ENCODE peak calls at places on chromosomes 1 and 21, in five cellular contexts. C is uterus, M is ovary, B is A549, R is K562. Q is an unnamed sample.

GRCh38 chr21:39164523-39164922 is 18.7 kb downstream of the PSMG1 start:
- DNase-seq in C (no peak), M (no peak), B (no peak), R (no peak), Q (no peak)

GRCh38 chr1:53257454-53258081 is 19.2 kb upstream of the MAGOH start:
- DNase-seq in C (no peak), M (no peak), B (no peak), R (no peak), Q (no peak)

GRCh38 chr1:178768423-178768822 is 43.4 kb downstream of the RALGPS2 start:
- DNase-seq in C (no peak), M (no peak), B (no peak), R (peak), Q (no peak)

GRCh38 chr1:46691997-46692790 is 20.5 kb downstream of the TEX38 start:
- DNase-seq in C (no peak), M (peak), B (no peak), R (no peak), Q (no peak)

GRCh38 chr1:208158640-208159541 is 85.3 kb downstream of the PLXNA2 start:
- DNase-seq in C (no peak), M (no peak), B (no peak), R (no peak), Q (no peak)

GRCh38 chr1:38283736-38284470 is 237.3 kb upstream of the POU3F1 start:
- DNase-seq in C (no peak), M (no peak), B (no peak), R (no peak), Q (no peak)

GRCh38 chr1:30562559-30562958 is 160.8 kb downstream of the MATN1 start:
- DNase-seq in C (no peak), M (no peak), B (no peak), R (no peak), Q (no peak)

GRCh38 chr1:7558481-7558880 is 212.6 kb upstream of the VAMP3 start:
- DNase-seq in C (no peak), M (no peak), B (no peak), R (no peak), Q (no peak)

GRCh38 chr1:44407430-44408180 is 2.5 kb downstream of the RNF220 start:
- DNase-seq in C (no peak), M (no peak), B (no peak), R (no peak), Q (no peak)

GRCh38 chr1:169062152-169062551 is 44.3 kb upstream of the ATP1B1 start:
- DNase-seq in C (no peak), M (no peak), B (no peak), R (no peak), Q (no peak)

GRCh38 chr1:181789395-181789794 is 272.1 kb downstream of the ZNF648 start:
- DNase-seq in C (no peak), M (no peak), B (no peak), R (no peak), Q (no peak)

GRCh38 chr21:43727571-43728466 is 8.9 kb downstream of the PDXK start:
- DNase-seq in C (peak), M (peak), B (peak), R (peak), Q (peak)

GRCh38 chr1:232880354-232880753 is 70.1 kb upstream of the NTPCR start:
- DNase-seq in C (no peak), M (no peak), B (peak), R (peak), Q (no peak)

GRCh38 chr1:41475859-41476567 is 8.5 kb downstream of the EDN2 start:
- DNase-seq in C (no peak), M (no peak), B (no peak), R (no peak), Q (peak)

GRCh38 chr1:41700986-41701535 is 216.6 kb upstream of the EDN2 start:
- DNase-seq in C (no peak), M (no peak), B (no peak), R (no peak), Q (no peak)

GRCh38 chr21:34996304-34997081 is 52.6 kb downstream of the RUNX1 start:
- DNase-seq in C (peak), M (no peak), B (no peak), R (peak), Q (peak)

GRCh38 chr1:105556266-105556665 is 1500.2 kb upstream of the PRMT6 start:
- DNase-seq in C (no peak), M (no peak), B (no peak), R (no peak), Q (no peak)

GRCh38 chr1:165958306-165958705 is 130.9 kb downstream of the UCK2 start:
- DNase-seq in C (no peak), M (no peak), B (no peak), R (no peak), Q (no peak)

GRCh38 chr1:167670563-167670962 is 40.5 kb downstream of the RCSD1 start:
- DNase-seq in C (no peak), M (no peak), B (no peak), R (peak), Q (no peak)

GRCh38 chr1:35449334-35450008 is 107.7 kb downstream of the KIAA0319L start:
- DNase-seq in C (no peak), M (no peak), B (no peak), R (no peak), Q (no peak)

GRCh38 chr1:3091334-3091733 is 22.3 kb downstream of the PRDM16 start:
- DNase-seq in C (no peak), M (no peak), B (no peak), R (no peak), Q (no peak)

GRCh38 chr1:53272349-53272748 is 34.0 kb upstream of the MAGOH start:
- DNase-seq in C (no peak), M (no peak), B (no peak), R (no peak), Q (no peak)

GRCh38 chr1:203039609-203040517 is 13.6 kb downstream of the PPFIA4 start:
- DNase-seq in C (no peak), M (no peak), B (no peak), R (peak), Q (no peak)

GRCh38 chr1:245264226-245264625 is 109.4 kb downstream of the KIF26B start:
- DNase-seq in C (no peak), M (no peak), B (no peak), R (no peak), Q (no peak)

GRCh38 chr1:184509105-184509504 is 122.3 kb downstream of the C1orf21 start:
- DNase-seq in C (no peak), M (no peak), B (no peak), R (no peak), Q (no peak)

GRCh38 chr1:227803933-227804332 is 11.5 kb upstream of the PRSS38 start:
- DNase-seq in C (no peak), M (no peak), B (no peak), R (no peak), Q (no peak)

GRCh38 chr1:1004420-1004779 is 4.5 kb upstream of the HES4 start:
- DNase-seq in C (no peak), M (no peak), B (no peak), R (no peak), Q (peak)

GRCh38 chr1:23478896-23479790 is 4.8 kb downstream of the ASAP3 start:
- DNase-seq in C (peak), M (peak), B (no peak), R (peak), Q (peak)

GRCh38 chr1:169487153-169487552 is 1.4 kb upstream of the SLC19A2 start:
- DNase-seq in C (no peak), M (no peak), B (no peak), R (no peak), Q (no peak)

GRCh38 chr1:111605553-111605952 is 14.0 kb upstream of the RAP1A start:
- DNase-seq in C (no peak), M (no peak), B (no peak), R (no peak), Q (no peak)

GRCh38 chr1:165854101-165854845 is 26.9 kb downstream of the UCK2 start:
- DNase-seq in C (no peak), M (no peak), B (peak), R (no peak), Q (peak)

GRCh38 chr1:204730826-204731459 is 45.4 kb upstream of the LRRN2 start:
- DNase-seq in C (no peak), M (no peak), B (no peak), R (no peak), Q (no peak)

GRCh38 chr1:199272690-199273089 is 633.9 kb downstream of the PTPRC start:
- DNase-seq in C (no peak), M (no peak), B (peak), R (no peak), Q (peak)

GRCh38 chr1:45001011-45001481 is 10.1 kb downstream of the HECTD3 start:
- DNase-seq in C (no peak), M (no peak), B (no peak), R (no peak), Q (no peak)

GRCh38 chr1:177847843-177848242 is 122.0 kb downstream of the SEC16B start:
- DNase-seq in C (no peak), M (no peak), B (no peak), R (no peak), Q (no peak)

GRCh38 chr1:15965228-15965767 is 10.6 kb downstream of the ZBTB17 start:
- DNase-seq in C (no peak), M (no peak), B (no peak), R (peak), Q (no peak)

GRCh38 chr1:15968172-15968571 is 7.7 kb downstream of the ZBTB17 start:
- DNase-seq in C (no peak), M (no peak), B (no peak), R (no peak), Q (no peak)

GRCh38 chr1:15963968-15964648 is 11.8 kb downstream of the ZBTB17 start:
- DNase-seq in C (no peak), M (no peak), B (no peak), R (no peak), Q (no peak)

GRCh38 chr1:15966956-15967344 is 9.0 kb downstream of the ZBTB17 start:
- DNase-seq in C (no peak), M (no peak), B (no peak), R (no peak), Q (no peak)

GRCh38 chr1:15966081-15966955 is 9.6 kb downstream of the ZBTB17 start:
- DNase-seq in C (no peak), M (no peak), B (no peak), R (no peak), Q (no peak)
- H3K27ac ChIP-seq in C (peak), M (no peak), B (no peak), R (no peak), Q (peak)

GRCh38 chr1:31955917-31956736 is 18.0 kb upstream of the PTP4A2 start:
- DNase-seq in C (peak), M (peak), B (peak), R (peak), Q (peak)
- TF ChIP-seq POLR2A in C (peak), M (no peak), B (no peak), R (peak), Q (peak)

GRCh38 chr1:236657398-236657797 is 28.9 kb upstream of the ACTN2 start:
- DNase-seq in C (no peak), M (no peak), B (no peak), R (no peak), Q (no peak)
- H3K4me3 ChIP-seq in C (no peak), M (no peak), B (no peak), R (no peak), Q (no peak)

GRCh38 chr1:201773764-201774163 is 55.2 kb upstream of the IPO9 start:
- DNase-seq in C (no peak), M (no peak), B (no peak), R (no peak), Q (no peak)
- H3K27ac ChIP-seq in C (no peak), M (no peak), B (no peak), R (no peak), Q (peak)

GRCh38 chr1:27366411-27367159 is at the start of gene MAP3K6:
- DNase-seq in C (peak), M (peak), B (peak), R (peak), Q (peak)
- TF ChIP-seq POLR2A in C (peak), M (peak), B (peak), R (peak), Q (peak)

GRCh38 chr21:42298237-42298636 is 17.0 kb downstream of the TFF3 start:
- DNase-seq in C (no peak), M (no peak), B (no peak), R (no peak), Q (no peak)

GRCh38 chr21:42297372-42297771 is 17.8 kb downstream of the TFF3 start:
- DNase-seq in C (no peak), M (no peak), B (no peak), R (no peak), Q (no peak)

GRCh38 chr21:42299324-42300044 is 15.7 kb downstream of the TFF3 start:
- DNase-seq in C (no peak), M (no peak), B (no peak), R (no peak), Q (peak)

GRCh38 chr21:42300045-42300583 is 15.1 kb downstream of the TFF3 start:
- DNase-seq in C (no peak), M (no peak), B (no peak), R (no peak), Q (no peak)

DNA sequence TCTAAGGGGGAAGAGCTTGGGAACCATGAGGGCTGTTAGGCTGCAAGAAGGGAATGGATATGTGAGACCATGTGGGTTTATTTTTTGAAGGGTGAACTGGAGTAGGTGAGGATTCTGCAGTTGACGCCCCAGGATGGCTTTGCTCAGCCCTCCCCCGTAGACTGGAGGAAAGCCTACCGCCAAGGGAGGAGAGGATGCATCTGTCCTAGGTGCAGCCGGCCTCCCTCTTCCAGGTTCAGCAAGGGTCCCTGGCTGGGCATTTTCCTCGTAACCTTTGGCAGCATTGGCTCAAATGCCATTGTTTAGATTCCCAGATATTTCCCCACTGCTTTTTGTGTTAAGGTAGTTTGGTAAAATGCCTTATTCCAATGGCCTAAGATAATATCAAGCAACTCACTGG is 16.6 kb downstream of the TFF3 start:
- DNase-seq in C (no peak), M (no peak), B (no peak), R (no peak), Q (no peak)
- H3K4me3 ChIP-seq in C (no peak), M (no peak), B (no peak), R (no peak), Q (no peak)